ENCODE peak calls at places on chromosomes 3 and 15, in five cellular contexts. W, N, H, F and T are unnamed samples.

GRCh38 chr3:185807455-185808068 is 17.3 kb downstream of the IGF2BP2 start:
- DNase-seq in W (no peak), N (no peak), H (no peak), F (no peak), T (no peak)

GRCh38 chr3:194659778-194660177 is 12.2 kb downstream of the LSG1 start:
- DNase-seq in W (no peak), N (no peak), H (no peak), F (no peak), T (no peak)

GRCh38 chr3:138898301-138898700 is 48.6 kb downstream of the FOXL2 start:
- DNase-seq in W (no peak), N (no peak), H (no peak), F (no peak), T (peak; percentile 45)

GRCh38 chr15:79322945-79323344 is 12.0 kb downstream of the TMED3 start:
- DNase-seq in W (no peak), N (no peak), H (no peak), F (no peak), T (no peak)

GRCh38 chr15:52143862-52144261 is 31.3 kb upstream of the BCL2L10 start:
- DNase-seq in W (no peak), N (no peak), H (peak; percentile 63), F (no peak), T (no peak)

GRCh38 chr3:118740722-118741290 is 293.8 kb downstream of the IGSF11 start:
- DNase-seq in W (no peak), N (no peak), H (no peak), F (no peak), T (no peak)

GRCh38 chr3:14628406-14628805 is 23.2 kb upstream of the CCDC174 start:
- DNase-seq in W (no peak), N (no peak), H (no peak), F (no peak), T (no peak)

GRCh38 chr15:57094594-57095257 is 176.3 kb downstream of the TCF12 start:
- DNase-seq in W (no peak), N (no peak), H (no peak), F (no peak), T (no peak)

GRCh38 chr3:190517696-190518095 is 3.8 kb downstream of the IL1RAP start:
- DNase-seq in W (no peak), N (no peak), H (no peak), F (no peak), T (no peak)

GRCh38 chr3:124705552-124705951 is 24.7 kb upstream of the UMPS start:
- DNase-seq in W (no peak), N (no peak), H (no peak), F (no peak), T (no peak)

GRCh38 chr3:53750253-53751210 is 95.7 kb downstream of the CHDH start:
- DNase-seq in W (no peak), N (no peak), H (no peak), F (peak; percentile 19), T (no peak)

GRCh38 chr15:79811406-79812405 is 85.1 kb downstream of the MTHFS start:
- DNase-seq in W (peak; percentile 78), N (no peak), H (no peak), F (no peak), T (peak; percentile 48)

GRCh38 chr3:118808743-118809142 is 225.9 kb downstream of the IGSF11 start:
- DNase-seq in W (no peak), N (no peak), H (peak; percentile 3), F (no peak), T (no peak)

GRCh38 chr3:12155833-12156232 is 2.9 kb downstream of the TIMP4 start:
- DNase-seq in W (no peak), N (no peak), H (peak; percentile 25), F (no peak), T (peak; percentile 81)

GRCh38 chr15:22265056-22265945 is 185.0 kb downstream of the OR4M2 start:
- DNase-seq in W (no peak), N (no peak), H (no peak), F (no peak), T (no peak)

GRCh38 chr3:105493305-105493892 is 126.7 kb downstream of the ALCAM start:
- DNase-seq in W (no peak), N (no peak), H (no peak), F (no peak), T (no peak)

GRCh38 chr3:175916151-175916946 is 1057.2 kb downstream of the NAALADL2 start:
- DNase-seq in W (no peak), N (no peak), H (no peak), F (no peak), T (no peak)

GRCh38 chr3:63532521-63532920 is 120.0 kb upstream of the SNTN start:
- DNase-seq in W (no peak), N (no peak), H (no peak), F (no peak), T (no peak)

GRCh38 chr3:104909188-104909587 is 457.5 kb upstream of the ALCAM start:
- DNase-seq in W (no peak), N (no peak), H (no peak), F (no peak), T (no peak)

GRCh38 chr3:52873433-52874159 is 23.8 kb downstream of the STIMATE start:
- DNase-seq in W (no peak), N (no peak), H (no peak), F (no peak), T (no peak)

GRCh38 chr3:15287565-15288330 is 44.6 kb downstream of the SH3BP5 start:
- DNase-seq in W (no peak), N (no peak), H (no peak), F (no peak), T (no peak)

GRCh38 chr15:55869660-55870059 is 123.8 kb downstream of the NEDD4 start:
- DNase-seq in W (no peak), N (no peak), H (no peak), F (no peak), T (no peak)

GRCh38 chr3:126004692-126005091 is 35.7 kb downstream of the ROPN1B start:
- DNase-seq in W (no peak), N (no peak), H (no peak), F (no peak), T (no peak)

GRCh38 chr3:107514453-107514852 is 8.3 kb upstream of the BBX start:
- DNase-seq in W (no peak), N (no peak), H (no peak), F (no peak), T (no peak)

GRCh38 chr3:107521466-107522059 is 1.2 kb upstream of the BBX start:
- DNase-seq in W (no peak), N (no peak), H (no peak), F (no peak), T (no peak)

GRCh38 chr3:107520535-107520934 is 2.2 kb upstream of the BBX start:
- DNase-seq in W (no peak), N (no peak), H (no peak), F (no peak), T (no peak)

GRCh38 chr3:107516475-107516874 is 6.3 kb upstream of the BBX start:
- DNase-seq in W (no peak), N (no peak), H (no peak), F (no peak), T (no peak)

GRCh38 chr3:107518050-107518449 is 4.7 kb upstream of the BBX start:
- DNase-seq in W (no peak), N (no peak), H (no peak), F (no peak), T (no peak)
- H3K27ac ChIP-seq in W (no peak overlapping the region), N (no peak overlapping the region), H (no peak overlapping the region), F (no peak overlapping the region), T (no peak overlapping the region)

GRCh38 chr3:196774845-196775422 is 35.3 kb downstream of the PAK2 start:
- DNase-seq in W (no peak), N (no peak), H (no peak), F (no peak), T (no peak)

GRCh38 chr3:196775938-196776337 is 36.3 kb downstream of the PAK2 start:
- DNase-seq in W (no peak), N (no peak), H (no peak), F (no peak), T (no peak)

GRCh38 chr3:196774191-196774820 is 34.6 kb downstream of the PAK2 start:
- DNase-seq in W (peak; percentile 63), N (no peak), H (peak; percentile 70), F (no peak), T (peak; percentile 75)

GRCh38 chr3:196782496-196782895 is 42.8 kb downstream of the PAK2 start:
- DNase-seq in W (no peak), N (no peak), H (no peak), F (no peak), T (peak; percentile 35)

DNA sequence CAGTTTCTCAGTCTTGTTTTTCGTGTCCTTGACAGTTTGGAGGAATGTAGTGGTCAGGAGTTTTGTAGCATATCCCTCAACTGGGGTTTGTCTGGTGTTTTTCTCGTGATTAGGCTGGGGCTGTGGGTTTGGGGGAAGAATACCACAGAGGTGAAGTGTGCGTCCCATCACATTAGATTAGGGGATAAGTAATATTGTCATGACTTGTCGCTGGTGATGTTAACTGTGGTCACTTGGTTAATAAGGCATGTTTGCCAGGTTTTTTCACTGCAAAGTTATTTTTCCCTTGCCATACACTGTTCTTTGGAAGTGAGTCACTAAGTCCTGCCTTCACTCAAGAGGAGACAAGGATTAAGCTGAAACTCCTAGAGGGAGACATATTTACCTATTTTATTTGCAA is 39.1 kb downstream of the PAK2 start:
- DNase-seq in W (no peak), N (no peak), H (no peak), F (no peak), T (no peak)
- H3K9me3 ChIP-seq in W (no peaks in the 10 kb centered on the region), N (no peaks in the 10 kb centered on the region), H (no peaks in the 10 kb centered on the region), F (no peaks in the 10 kb centered on the region), T (no peaks in the 10 kb centered on the region)

GRCh38 chr3:34298668-34299067 is 500.2 kb downstream of the PDCD6IP start:
- DNase-seq in W (no peak), N (no peak), H (no peak), F (no peak), T (peak; percentile 90)
- H3K27ac ChIP-seq in W (no peak overlapping the region), N (no peak overlapping the region), H (no peak overlapping the region), F (no peak overlapping the region), T (peak overlapping the region; percentile 49)

GRCh38 chr15:49471733-49472132 is 48.7 kb downstream of the FGF7 start:
- DNase-seq in W (peak; percentile 36), N (no peak), H (no peak), F (peak; percentile 4), T (no peak)
- H3K9me3 ChIP-seq in W (no peaks in the 10 kb centered on the region), N (no peaks in the 10 kb centered on the region), H (no peaks in the 10 kb centered on the region), F (no peaks in the 10 kb centered on the region), T (no peaks in the 10 kb centered on the region)